ENCODE peak calls at places on chromosomes 12 and 14, in eight cellular contexts. T, Y, C, I, Q, N, M and A are unnamed samples.
A peak's percentile ranks its signal among the peaks of the same experiment; 100 is the strongest.

GRCh38 chr14:73221945-73222344 is 15.4 kb upstream of the PAPLN start:
- DNase-seq in M (no peak), Q (no peak), T (no peak), I (no peak), C (no peak), N (peak; percentile 67), Y (no peak), A (no peak)

GRCh38 chr14:72892879-72893635 is 844 bp downstream of the DPF3 start:
- DNase-seq in N (peak; percentile 36), T (no peak), Y (peak; percentile 80), C (peak; percentile 42), M (peak; percentile 20), I (peak; percentile 66), Q (peak; percentile 29), A (no peak)

GRCh38 chr14:100442036-100442435 is 118.9 kb downstream of the SLC25A47 start:
- DNase-seq in M (no peak), N (no peak), C (no peak), T (no peak), I (no peak), Q (no peak), Y (no peak), A (no peak)

GRCh38 chr12:2263921-2264320 is 211.1 kb downstream of the CACNA1C start:
- DNase-seq in Y (no peak), N (no peak), T (no peak), C (no peak), I (no peak), Q (no peak), M (no peak), A (no peak)

GRCh38 chr12:44217146-44217883 is 381.4 kb downstream of the TMEM117 start:
- DNase-seq in I (no peak), T (no peak), Q (no peak), M (no peak), C (no peak), Y (no peak), N (no peak), A (no peak)

GRCh38 chr14:73238262-73238852 is 1.1 kb downstream of the PAPLN start:
- DNase-seq in Y (no peak), T (no peak), C (peak; percentile 94), I (no peak), Q (peak; percentile 56), M (no peak), N (peak; percentile 75), A (no peak)

GRCh38 chr14:68144051-68144681 is 324.6 kb downstream of the RAD51B start:
- DNase-seq in I (no peak), M (no peak), T (no peak), N (peak; percentile 93), Y (no peak), C (no peak), Q (no peak), A (no peak)

GRCh38 chr14:67199016-67199415 is 9.8 kb downstream of the GARIN2 start:
- DNase-seq in N (no peak), Y (no peak), I (no peak), T (no peak), M (no peak), C (no peak), Q (no peak), A (no peak)

GRCh38 chr14:94028450-94028826 is 2.3 kb downstream of the OTUB2 start:
- DNase-seq in C (no peak), Y (no peak), N (peak; percentile 55), Q (no peak), M (peak; percentile 22), T (no peak), I (no peak), A (peak; percentile 50)

GRCh38 chr12:21478756-21479455 is 22.5 kb downstream of the RECQL start:
- DNase-seq in N (peak; percentile 23), M (no peak), T (no peak), Q (no peak), Y (no peak), I (no peak), C (no peak), A (peak; percentile 77)

GRCh38 chr12:89417246-89417977 is 65.1 kb upstream of the DUSP6 start:
- DNase-seq in T (no peak), C (no peak), M (no peak), Y (no peak), Q (peak; percentile 17), N (peak; percentile 53), I (no peak), A (no peak)

GRCh38 chr12:111410229-111411186 is 4.8 kb downstream of the SH2B3 start:
- DNase-seq in M (no peak), Y (peak; percentile 56), Q (no peak), T (no peak), I (no peak), N (peak; percentile 64), C (no peak), A (no peak)

GRCh38 chr14:95472819-95473251 is 43.6 kb downstream of the SYNE3 start:
- DNase-seq in Q (no peak), T (no peak), I (no peak), N (no peak), Y (no peak), C (no peak), M (no peak), A (no peak)

GRCh38 chr12:54725233-54725843 is 77.2 kb upstream of the DCD start:
- DNase-seq in Y (no peak), M (no peak), C (peak; percentile 10), T (no peak), N (peak; percentile 44), Q (peak; percentile 4), I (peak; percentile 79), A (no peak)

GRCh38 chr14:106872619-106873446 is 1346.5 kb downstream of the TMEM121 start:
- DNase-seq in M (peak; percentile 68), T (no peak), I (peak; percentile 3), Y (peak; percentile 25), Q (no peak), C (no peak), N (peak; percentile 68), A (peak; percentile 84)

GRCh38 chr14:72961579-72962335 is 35.5 kb downstream of the DCAF4 start:
- DNase-seq in C (peak; percentile 51), Q (no peak), M (no peak), I (no peak), N (peak; percentile 28), Y (no peak), T (no peak), A (no peak)